ENCODE peak calls at places on chromosomes 12 and 14, in four cellular contexts. One of them, this sample, is unnamed.

GRCh38 chr14:101810897-101811620 is 49.5 kb downstream of the PPP2R5C start:
- DNase-seq in body of pancreas: no peak
- DNase-seq in B cell: no peak
- DNase-seq in breast epithelium: no peak
- DNase-seq in this sample: no peak

GRCh38 chr14:64200170-64200569 is 94.0 kb downstream of the ESR2 start:
- DNase-seq in body of pancreas: peak; percentile 72
- DNase-seq in B cell: no peak
- DNase-seq in breast epithelium: no peak
- DNase-seq in this sample: no peak

GRCh38 chr14:34023824-34024767 is 73.2 kb upstream of the EGLN3 start:
- DNase-seq in B cell: no peak
- DNase-seq in body of pancreas: peak; percentile 13
- DNase-seq in breast epithelium: no peak
- DNase-seq in this sample: no peak

GRCh38 chr14:75460402-75460801 is 32.6 kb downstream of the JDP2 start:
- DNase-seq in body of pancreas: no peak
- DNase-seq in B cell: no peak
- DNase-seq in breast epithelium: no peak
- DNase-seq in this sample: no peak

GRCh38 chr12:93818488-93819047 is 141.4 kb downstream of the CRADD start:
- DNase-seq in breast epithelium: no peak
- DNase-seq in body of pancreas: no peak
- DNase-seq in B cell: no peak
- DNase-seq in this sample: no peak

GRCh38 chr14:99982449-99983250 is 82.6 kb upstream of the EVL start:
- DNase-seq in B cell: peak; percentile 74
- DNase-seq in breast epithelium: no peak
- DNase-seq in body of pancreas: peak; percentile 50
- DNase-seq in this sample: peak; percentile 59

GRCh38 chr14:64960762-64961276 is 11.3 kb downstream of the RAB15 start:
- DNase-seq in B cell: no peak
- DNase-seq in breast epithelium: peak; percentile 45
- DNase-seq in body of pancreas: peak; percentile 59
- DNase-seq in this sample: no peak

GRCh38 chr12:106759526-106760183 is 14.8 kb upstream of the RIC8B start:
- DNase-seq in B cell: no peak
- DNase-seq in breast epithelium: no peak
- DNase-seq in body of pancreas: no peak
- DNase-seq in this sample: no peak

GRCh38 chr12:121822393-121823100 is 18.7 kb downstream of the SETD1B start:
- DNase-seq in breast epithelium: no peak
- DNase-seq in body of pancreas: no peak
- DNase-seq in B cell: peak; percentile 33
- DNase-seq in this sample: no peak

GRCh38 chr12:47722136-47722834 is 3.0 kb downstream of the ENDOU start:
- DNase-seq in B cell: no peak
- DNase-seq in breast epithelium: no peak
- DNase-seq in body of pancreas: no peak
- DNase-seq in this sample: no peak

GRCh38 chr14:87966816-87967215 is 26.2 kb downstream of the GALC start:
- DNase-seq in body of pancreas: no peak
- DNase-seq in B cell: no peak
- DNase-seq in breast epithelium: no peak
- DNase-seq in this sample: no peak

GRCh38 chr12:99259040-99259934 is 388.3 kb upstream of the GARIN6 start:
- DNase-seq in breast epithelium: no peak
- DNase-seq in B cell: no peak
- DNase-seq in body of pancreas: no peak
- DNase-seq in this sample: no peak

GRCh38 chr12:28937196-28937595 is 211.9 kb upstream of the FAR2 start:
- DNase-seq in B cell: no peak
- DNase-seq in breast epithelium: no peak
- DNase-seq in body of pancreas: no peak
- DNase-seq in this sample: no peak

GRCh38 chr14:52618602-52619001 is 66.0 kb downstream of the GPR137C start:
- DNase-seq in body of pancreas: no peak
- DNase-seq in B cell: no peak
- DNase-seq in breast epithelium: no peak
- DNase-seq in this sample: no peak

GRCh38 chr14:34365309-34365915 is 96.6 kb downstream of the SPTSSA start:
- DNase-seq in breast epithelium: no peak
- DNase-seq in body of pancreas: no peak
- DNase-seq in B cell: no peak
- DNase-seq in this sample: no peak

GRCh38 chr12:42757735-42758134 is 168.2 kb upstream of the PRICKLE1 start:
- DNase-seq in breast epithelium: no peak
- DNase-seq in body of pancreas: no peak
- DNase-seq in B cell: no peak
- DNase-seq in this sample: no peak

GRCh38 chr14:33932526-33933292 is 18.2 kb downstream of the EGLN3 start:
- DNase-seq in body of pancreas: no peak
- DNase-seq in B cell: no peak
- DNase-seq in breast epithelium: no peak
- DNase-seq in this sample: no peak

GRCh38 chr14:36520601-36521525 is 831 bp upstream of the NKX2-1 start:
- DNase-seq in body of pancreas: peak; percentile 40
- DNase-seq in B cell: peak; percentile 37
- DNase-seq in breast epithelium: no peak
- DNase-seq in this sample: no peak

GRCh38 chr14:57828713-57829112 is 37.2 kb downstream of the SLC35F4 start:
- DNase-seq in breast epithelium: no peak
- DNase-seq in body of pancreas: no peak
- DNase-seq in B cell: no peak
- DNase-seq in this sample: no peak

GRCh38 chr12:108374596-108375320 is 35.6 kb upstream of the CMKLR1 start:
- DNase-seq in B cell: no peak
- DNase-seq in breast epithelium: no peak
- DNase-seq in body of pancreas: no peak
- DNase-seq in this sample: no peak

GRCh38 chr14:98198385-98198784 is 1073.6 kb downstream of the BCL11B start:
- DNase-seq in breast epithelium: no peak
- DNase-seq in B cell: no peak
- DNase-seq in body of pancreas: peak; percentile 19
- DNase-seq in this sample: peak; percentile 34
- TF ChIP-seq CTCF in breast epithelium: no peak
- TF ChIP-seq CTCF in B cell: no peak
- TF ChIP-seq CTCF in body of pancreas: no peak
- TF ChIP-seq CTCF in this sample: no peak

GRCh38 chr12:49138999-49139398 is 7.8 kb upstream of the TUBA1B start:
- DNase-seq in breast epithelium: no peak
- DNase-seq in B cell: no peak
- DNase-seq in body of pancreas: no peak
- DNase-seq in this sample: no peak

GRCh38 chr12:49146406-49146805 is 15.2 kb upstream of the TUBA1B start:
- DNase-seq in breast epithelium: no peak
- DNase-seq in body of pancreas: no peak
- DNase-seq in B cell: no peak
- DNase-seq in this sample: no peak

GRCh38 chr12:49138587-49138986 is 7.4 kb upstream of the TUBA1B start:
- DNase-seq in B cell: no peak
- DNase-seq in body of pancreas: no peak
- DNase-seq in breast epithelium: no peak
- DNase-seq in this sample: no peak

GRCh38 chr12:49147384-49147783 is 16.2 kb upstream of the TUBA1B start:
- DNase-seq in body of pancreas: no peak
- DNase-seq in breast epithelium: no peak
- DNase-seq in B cell: no peak
- DNase-seq in this sample: no peak

GRCh38 chr12:49144384-49144783 is 13.2 kb upstream of the TUBA1B start:
- DNase-seq in B cell: no peak
- DNase-seq in body of pancreas: no peak
- DNase-seq in breast epithelium: no peak
- DNase-seq in this sample: no peak
- TF ChIP-seq CTCF in B cell: no peak
- TF ChIP-seq CTCF in body of pancreas: no peak
- TF ChIP-seq CTCF in breast epithelium: no peak
- TF ChIP-seq CTCF in this sample: no peak

GRCh38 chr12:84983289-84983688 is 52.8 kb downstream of the TSPAN19 start:
- DNase-seq in body of pancreas: no peak
- DNase-seq in B cell: no peak
- DNase-seq in breast epithelium: no peak
- DNase-seq in this sample: no peak
- TF ChIP-seq CTCF in body of pancreas: no peak
- TF ChIP-seq CTCF in B cell: no peak
- TF ChIP-seq CTCF in breast epithelium: no peak
- TF ChIP-seq CTCF in this sample: no peak

GRCh38 chr12:125198647-125199046 is 133.4 kb downstream of the AACS start:
- DNase-seq in body of pancreas: no peak
- DNase-seq in breast epithelium: no peak
- DNase-seq in B cell: no peak
- DNase-seq in this sample: no peak
- TF ChIP-seq CTCF in body of pancreas: no peak
- TF ChIP-seq CTCF in breast epithelium: no peak
- TF ChIP-seq CTCF in B cell: no peak
- TF ChIP-seq CTCF in this sample: no peak

This sample was measured in natural killer cell.